ENCODE peak calls at places on chromosome X, in seven cellular contexts. Q is H9; V is nephron progenitor cell; O is CD4-positive, alpha-beta T cell; E is WTC11; S is body of pancreas; T is neural crest cell. P is an unnamed sample.

GRCh38 chrX:46198858-46199257 is 346.4 kb downstream of the ZNF674 start:
- DNase-seq in Q (no peak), V (no peak), O (no peak), E (no peak), S (no peak), T (no peak), P (no peak)

GRCh38 chrX:69158166-69159040 is 6.8 kb downstream of the PJA1 start:
- DNase-seq in Q (peak), V (peak), O (peak), E (peak), S (peak), T (no peak), P (peak)

GRCh38 chrX:115595049-115595448 is 34.1 kb downstream of the PLS3 start:
- DNase-seq in Q (no peak), V (no peak), O (no peak), E (no peak), S (no peak), T (no peak), P (no peak)

GRCh38 chrX:151983186-151983585 is 8.7 kb upstream of the GABRE start:
- DNase-seq in Q (no peak), V (no peak), O (no peak), E (no peak), S (no peak), T (no peak), P (no peak)

GRCh38 chrX:37677243-37677642 is 8.3 kb upstream of the XK start:
- DNase-seq in Q (no peak), V (no peak), O (no peak), E (no peak), S (no peak), T (no peak), P (no peak)

GRCh38 chrX:150767045-150767395 is 73.8 kb downstream of the MTMR1 start:
- DNase-seq in Q (no peak), V (no peak), O (no peak), E (no peak), S (no peak), T (no peak), P (no peak)

GRCh38 chrX:86714441-86714840 is 566.2 kb downstream of the DACH2 start:
- DNase-seq in Q (no peak), V (no peak), O (no peak), E (no peak), S (no peak), T (no peak), P (no peak)

GRCh38 chrX:19382500-19383145 is 38.9 kb downstream of the PDHA1 start:
- DNase-seq in Q (peak), V (peak), O (peak), E (peak), S (peak), T (peak), P (peak)

GRCh38 chrX:101163166-101163565 is 56.4 kb upstream of the DRP2 start:
- DNase-seq in Q (no peak), V (no peak), O (no peak), E (no peak), S (no peak), T (no peak), P (no peak)

GRCh38 chrX:19554786-19555185 is 39.5 kb upstream of the MAP3K15 start:
- DNase-seq in Q (no peak), V (no peak), O (no peak), E (no peak), S (no peak), T (no peak), P (no peak)

GRCh38 chrX:11461181-11462001 is 168.2 kb downstream of the AMELX start:
- DNase-seq in Q (no peak), V (no peak), O (no peak), E (no peak), S (no peak), T (no peak), P (no peak)

GRCh38 chrX:3346436-3347329 is at the start of gene MXRA5:
- DNase-seq in Q (peak), V (peak), O (no peak), E (peak), S (peak), T (peak), P (peak)

GRCh38 chrX:150036181-150036580 is 97.9 kb upstream of the EOLA2 start:
- DNase-seq in Q (no peak), V (no peak), O (no peak), E (no peak), S (peak), T (no peak), P (no peak)

GRCh38 chrX:42422961-42423360 is 355.0 kb downstream of the PPP1R2C start:
- DNase-seq in Q (no peak), V (no peak), O (no peak), E (no peak), S (no peak), T (no peak), P (no peak)

GRCh38 chrX:129654652-129655546 is at the start of gene APLN:
- DNase-seq in Q (no peak), V (peak), O (peak), E (peak), S (no peak), T (no peak), P (peak)

GRCh38 chrX:47836164-47837072 is at the start of gene ZNF81:
- DNase-seq in Q (peak), V (peak), O (peak), E (peak), S (peak), T (peak), P (peak)

GRCh38 chrX:17160971-17161370 is 214.0 kb upstream of the NHS start:
- DNase-seq in Q (no peak), V (no peak), O (no peak), E (no peak), S (no peak), T (no peak), P (no peak)

GRCh38 chrX:81377329-81377728 is 175.4 kb downstream of the SH3BGRL start:
- DNase-seq in Q (no peak), V (no peak), O (no peak), E (no peak), S (no peak), T (no peak), P (no peak)

GRCh38 chrX:101803451-101803850 is 128.4 kb downstream of the ZMAT1 start:
- DNase-seq in Q (no peak), V (no peak), O (no peak), E (no peak), S (no peak), T (peak), P (no peak)

GRCh38 chrX:3425031-3425430 is 78.6 kb upstream of the MXRA5 start:
- DNase-seq in Q (no peak), V (no peak), O (no peak), E (no peak), S (no peak), T (no peak), P (no peak)

GRCh38 chrX:152637649-152638442 is at the start of gene GABRQ:
- DNase-seq in Q (peak), V (peak), O (no peak), E (peak), S (peak), T (peak), P (peak)

GRCh38 chrX:72498782-72499181 is 73.9 kb downstream of the HDAC8 start:
- DNase-seq in Q (no peak), V (no peak), O (no peak), E (peak), S (no peak), T (no peak), P (peak)

GRCh38 chrX:110156167-110156754 is 153.3 kb downstream of the TMEM164 start:
- DNase-seq in Q (no peak), V (no peak), O (no peak), E (no peak), S (no peak), T (no peak), P (no peak)
- TF ChIP-seq CTCF in Q (peak), V (peak), O (peak), E (no peak), S (peak), T (peak), P (peak)

DNA sequence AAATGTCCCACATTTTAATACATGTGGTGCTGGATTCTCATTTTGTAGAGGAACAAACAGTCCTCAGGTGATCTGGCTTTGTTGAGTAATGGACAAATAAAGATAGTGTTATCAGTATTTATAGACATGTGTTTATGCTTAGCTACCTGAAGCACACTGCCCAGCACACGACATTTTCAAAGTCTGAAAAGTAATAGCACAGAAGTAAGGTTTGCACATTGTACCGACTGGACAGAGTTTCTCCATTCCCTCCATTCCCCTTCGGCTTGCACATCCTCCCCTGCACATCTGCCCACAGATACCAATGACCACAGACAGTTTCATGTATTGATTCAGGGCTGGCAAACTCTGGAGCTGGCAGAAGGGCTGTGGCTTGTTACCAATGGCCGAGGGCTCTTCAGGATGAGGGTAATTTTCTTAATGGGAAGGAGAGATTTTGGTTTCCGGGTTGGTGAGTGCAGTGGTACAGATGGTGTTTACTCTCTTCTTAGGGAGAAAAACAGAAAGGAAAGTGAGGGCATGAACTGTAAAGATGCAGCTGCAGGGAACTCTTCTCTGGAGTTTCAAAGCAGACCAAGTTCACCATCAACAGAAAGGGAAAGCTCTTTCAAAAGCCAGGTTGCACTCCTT is 2.3 kb downstream of the GRPR start:
- DNase-seq in Q (no peak), V (no peak), O (no peak), E (no peak), S (peak), T (no peak), P (no peak)
- TF ChIP-seq CTCF in Q (no peak), V (no peak), O (no peak), E (no peak), S (no peak), T (no peak), P (no peak)

GRCh38 chrX:39848243-39848642 is 249.5 kb downstream of the BCOR start:
- DNase-seq in Q (no peak), V (no peak), O (no peak), E (no peak), S (peak), T (no peak), P (no peak)
- TF ChIP-seq CTCF in Q (no peak), V (no peak), O (no peak), E (no peak), S (peak), T (no peak), P (no peak)

GRCh38 chrX:76126851-76127250 is 46.0 kb upstream of the PBDC1 start:
- DNase-seq in Q (no peak), V (no peak), O (no peak), E (no peak), S (no peak), T (no peak), P (no peak)

DNA sequence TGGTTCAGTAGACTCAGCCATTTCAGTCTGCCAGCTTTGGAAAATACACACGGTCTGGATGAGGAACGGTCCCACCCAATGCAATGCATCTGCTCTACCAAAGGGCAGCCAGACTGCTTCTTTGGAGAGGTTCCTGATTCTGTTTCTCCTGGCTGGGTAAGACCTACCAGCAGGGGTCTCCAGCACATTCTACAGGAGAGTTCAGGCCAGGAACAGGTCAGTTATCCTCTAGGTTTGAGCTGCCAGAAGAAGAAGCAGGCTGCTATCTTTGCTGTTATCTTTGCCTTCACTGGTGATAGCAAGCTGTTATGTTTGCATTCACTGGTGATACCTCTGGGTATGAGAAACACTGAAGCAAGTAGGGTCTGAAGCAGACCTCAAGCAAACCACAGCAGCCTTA is 45.5 kb upstream of the PBDC1 start:
- DNase-seq in Q (no peak), V (no peak), O (no peak), E (no peak), S (no peak), T (no peak), P (no peak)
- TF ChIP-seq CTCF in Q (peak), V (no peak), O (no peak), E (no peak), S (no peak), T (no peak), P (no peak)

DNA sequence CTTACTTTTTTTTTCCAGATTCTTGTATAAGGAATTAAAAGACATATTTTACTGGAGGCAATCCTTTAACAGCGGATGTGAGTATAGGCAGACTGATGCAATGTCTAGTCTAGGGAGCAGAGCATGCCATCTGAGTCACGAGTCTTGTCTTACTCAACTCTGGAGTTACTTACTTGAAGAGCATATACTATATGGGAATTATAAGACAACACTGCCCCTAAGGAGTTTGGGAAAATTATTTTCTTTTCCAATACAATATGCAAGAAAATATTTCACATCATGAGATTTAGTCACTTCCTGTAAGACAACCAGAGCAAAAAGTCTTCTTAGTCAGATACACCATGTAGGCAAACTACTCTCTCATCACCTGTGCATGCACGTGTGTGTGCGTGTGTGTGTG is 537.3 kb upstream of the FTHL17 start:
- DNase-seq in Q (no peak), V (no peak), O (no peak), E (no peak), S (no peak), T (no peak), P (no peak)
- TF ChIP-seq CTCF in Q (no peak), V (no peak), O (no peak), E (no peak), S (no peak), T (no peak), P (no peak)

DNA sequence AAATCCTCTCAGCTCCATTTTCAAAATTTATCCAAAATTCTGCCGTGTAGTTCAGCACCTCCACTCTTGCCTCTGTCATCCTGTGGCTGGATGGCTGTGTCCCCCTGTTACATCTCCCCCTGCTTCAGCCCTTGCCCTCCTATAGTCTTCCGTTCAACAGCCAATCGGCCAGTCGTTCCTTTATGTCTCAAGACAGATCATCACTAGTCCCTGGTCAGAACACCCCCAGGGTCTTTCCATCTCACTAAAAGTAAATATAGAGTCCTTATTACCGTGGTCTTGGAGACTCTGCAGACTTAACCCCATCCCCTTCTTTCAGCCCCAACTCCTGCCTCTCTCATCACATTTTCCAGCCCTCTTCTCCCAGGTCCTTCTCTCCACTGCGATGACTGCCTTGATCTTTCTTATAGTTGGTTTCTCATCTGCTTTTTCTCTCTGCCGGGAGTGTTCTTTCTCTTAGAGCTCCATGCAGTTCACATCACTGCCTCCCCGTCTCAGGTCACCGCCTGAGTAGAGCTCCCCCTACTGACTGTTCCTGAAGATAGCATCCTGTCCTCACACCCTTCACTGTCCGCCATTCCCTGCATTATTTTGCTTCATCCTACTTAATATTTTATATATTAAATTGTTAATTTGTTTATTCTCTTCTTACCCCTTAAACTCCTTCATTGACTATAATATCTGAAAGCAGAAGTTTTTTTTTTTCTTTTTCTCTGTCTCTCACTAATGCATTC is 736.9 kb upstream of the MAGEB2 start:
- DNase-seq in Q (peak), V (peak), O (no peak), E (peak), S (peak), T (peak), P (peak)
- TF ChIP-seq CTCF in Q (peak), V (peak), O (no peak), E (peak), S (peak), T (peak), P (peak)

GRCh38 chrX:153744210-153745066 is 19.6 kb upstream of the PLXNB3 start:
- DNase-seq in Q (peak), V (peak), O (no peak), E (peak), S (peak), T (peak), P (no peak)
- TF ChIP-seq CTCF in Q (peak), V (no peak), O (no peak), E (no peak), S (no peak), T (peak), P (peak)

DNA sequence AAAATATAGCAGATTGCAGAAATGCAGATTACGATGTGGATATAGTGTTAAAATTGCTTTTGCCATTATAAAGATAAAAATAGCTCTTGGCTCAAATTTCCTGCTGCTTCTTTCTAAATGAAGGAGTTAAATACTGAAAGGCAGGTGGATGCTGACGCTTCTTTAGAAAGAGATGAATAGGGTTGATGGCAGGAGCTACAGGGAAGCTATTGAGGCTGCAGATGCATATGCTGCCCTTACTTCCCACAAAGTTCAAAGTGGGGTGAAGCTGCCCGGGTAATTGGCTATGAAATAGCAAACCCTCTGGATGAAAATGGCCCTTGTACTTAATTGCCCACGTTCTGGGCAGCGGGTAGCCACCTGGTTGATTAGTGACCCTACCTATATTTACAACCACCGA is 379.5 kb downstream of the ZIC3 start:
- DNase-seq in Q (peak), V (no peak), O (no peak), E (no peak), S (no peak), T (no peak), P (no peak)
- TF ChIP-seq CTCF in Q (no peak), V (no peak), O (no peak), E (no peak), S (no peak), T (no peak), P (no peak)

GRCh38 chrX:121254336-121254735 is 206.9 kb downstream of the GLUD2 start:
- DNase-seq in Q (peak), V (no peak), O (no peak), E (no peak), S (no peak), T (no peak), P (no peak)
- TF ChIP-seq CTCF in Q (peak), V (no peak), O (no peak), E (no peak), S (no peak), T (no peak), P (peak)

P was measured in glutamatergic neuron.